ENCODE peak calls at places on chromosomes 12 and 14, in eight cellular contexts. I is upper lobe of right lung; O is right lobe of liver; F is pancreas; M is effector memory CD4-positive, alpha-beta T cell; R is PC-3; J is CD8-positive, alpha-beta memory T cell; T is IMR-90. A is an unnamed sample.
A peak's percentile ranks its signal among the peaks of the same experiment; 100 is the strongest.

GRCh38 chr12:117645473-117645872 is 284.0 kb upstream of the NOS1 start:
- DNase-seq in I (no peak), O (no peak), F (no peak), M (no peak), R (no peak), J (no peak), T (no peak), A (no peak)

GRCh38 chr12:13093850-13094225 is 9.6 kb downstream of the GSG1 start:
- DNase-seq in I (no peak), O (no peak), F (no peak), M (no peak), R (no peak), J (no peak), T (no peak), A (no peak)

GRCh38 chr12:114904254-114905003 is 220.5 kb upstream of the TBX3 start:
- DNase-seq in I (no peak), O (no peak), F (no peak), M (no peak), R (peak; percentile 81), J (no peak), T (peak; percentile 85), A (no peak)

GRCh38 chr14:69260979-69261605 is 1.1 kb downstream of the GALNT16 start:
- DNase-seq in I (no peak), O (peak; percentile 59), F (peak; percentile 11), M (no peak), R (peak; percentile 37), J (peak; percentile 14), T (no peak), A (no peak)

GRCh38 chr12:110537605-110538409 is 35.7 kb downstream of the RAD9B start:
- DNase-seq in I (peak; percentile 80), O (peak; percentile 83), F (peak; percentile 42), M (no peak), R (no peak), J (no peak), T (no peak), A (peak; percentile 89)

GRCh38 chr12:66971816-66972215 is 292.9 kb upstream of the GRIP1 start:
- DNase-seq in I (no peak), O (no peak), F (no peak), M (no peak), R (no peak), J (no peak), T (no peak), A (no peak)

GRCh38 chr12:130468186-130468585 is 130.5 kb downstream of the PIWIL1 start:
- DNase-seq in I (no peak), O (no peak), F (no peak), M (no peak), R (no peak), J (no peak), T (no peak), A (no peak)

GRCh38 chr12:2691340-2692111 is 103.2 kb upstream of the FKBP4 start:
- DNase-seq in I (no peak), O (no peak), F (no peak), M (no peak), R (no peak), J (peak; percentile 63), T (no peak), A (no peak)

GRCh38 chr12:74171478-74171909 is 366.1 kb upstream of the ATXN7L3B start:
- DNase-seq in I (no peak), O (no peak), F (no peak), M (no peak), R (no peak), J (no peak), T (no peak), A (peak; percentile 44)

GRCh38 chr12:5535531-5535930 is 103.6 kb downstream of the NTF3 start:
- DNase-seq in I (no peak), O (no peak), F (no peak), M (no peak), R (no peak), J (no peak), T (peak; percentile 53), A (no peak)

GRCh38 chr14:98173291-98173690 is 1098.7 kb downstream of the BCL11B start:
- DNase-seq in I (no peak), O (no peak), F (no peak), M (peak; percentile 36), R (no peak), J (peak; percentile 85), T (no peak), A (no peak)

GRCh38 chr14:61841145-61841544 is 78.9 kb downstream of the SNAPC1 start:
- DNase-seq in I (no peak), O (no peak), F (no peak), M (no peak), R (peak; percentile 50), J (no peak), T (no peak), A (no peak)

GRCh38 chr14:68282479-68283377 is 463.1 kb downstream of the RAD51B start:
- DNase-seq in I (no peak), O (no peak), F (no peak), M (peak; percentile 9), R (no peak), J (peak; percentile 62), T (no peak), A (no peak)

GRCh38 chr12:120814903-120815429 is 89.2 kb downstream of the SPPL3 start:
- DNase-seq in I (no peak), O (no peak), F (no peak), M (no peak), R (no peak), J (no peak), T (no peak), A (no peak)

GRCh38 chr14:59332727-59333126 is 132.5 kb downstream of the GPR135 start:
- DNase-seq in I (no peak), O (no peak), F (no peak), M (no peak), R (peak; percentile 72), J (no peak), T (peak; percentile 97), A (no peak)

GRCh38 chr12:118840878-118841277 is 140.5 kb upstream of the SRRM4 start:
- DNase-seq in I (no peak), O (no peak), F (no peak), M (no peak), R (no peak), J (no peak), T (no peak), A (no peak)

GRCh38 chr14:100640481-100641273 is 53.5 kb upstream of the BEGAIN start:
- DNase-seq in I (no peak), O (no peak), F (no peak), M (peak; percentile 61), R (peak; percentile 19), J (peak; percentile 66), T (peak; percentile 28), A (no peak)

GRCh38 chr12:88922816-88923215 is 342.5 kb upstream of the KITLG start:
- DNase-seq in I (no peak), O (no peak), F (no peak), M (no peak), R (no peak), J (no peak), T (peak; percentile 60), A (no peak)

GRCh38 chr14:38989917-38990546 is 113.0 kb downstream of the SEC23A start:
- DNase-seq in I (no peak), O (no peak), F (no peak), M (no peak), R (no peak), J (no peak), T (no peak), A (no peak)

GRCh38 chr14:24259282-24260025 is 3.5 kb downstream of the TGM1 start:
- DNase-seq in I (peak; percentile 85), O (no peak), F (peak; percentile 70), M (no peak), R (peak; percentile 56), J (no peak), T (no peak), A (peak; percentile 92)

GRCh38 chr12:99732121-99732520 is 84.6 kb downstream of the GARIN6 start:
- DNase-seq in I (no peak), O (no peak), F (no peak), M (no peak), R (no peak), J (no peak), T (no peak), A (no peak)
- H3K27ac ChIP-seq in I (no peak overlapping the region), O (no peak overlapping the region), F (no peak overlapping the region), M (no peak overlapping the region), R (no peak overlapping the region), J (no peak overlapping the region), T (no peak overlapping the region), A (no peak overlapping the region)

GRCh38 chr14:36498938-36499337 is 21.1 kb downstream of the NKX2-1 start:
- DNase-seq in I (no peak), O (no peak), F (no peak), M (no peak), R (no peak), J (no peak), T (no peak), A (no peak)

GRCh38 chr14:36493761-36494160 is 26.3 kb downstream of the NKX2-1 start:
- DNase-seq in I (no peak), O (no peak), F (no peak), M (no peak), R (no peak), J (no peak), T (no peak), A (no peak)

GRCh38 chr14:36495666-36496065 is 24.4 kb downstream of the NKX2-1 start:
- DNase-seq in I (no peak), O (no peak), F (no peak), M (no peak), R (no peak), J (no peak), T (no peak), A (no peak)

GRCh38 chr14:36496346-36496745 is 23.7 kb downstream of the NKX2-1 start:
- DNase-seq in I (no peak), O (no peak), F (no peak), M (no peak), R (no peak), J (no peak), T (no peak), A (no peak)
- H3K4me3 ChIP-seq in I (no peak overlapping the region), O (no peak overlapping the region), F (no peak overlapping the region), M (no peak overlapping the region), R (no peak overlapping the region), J (no peak overlapping the region), T (no peak overlapping the region), A (no peak overlapping the region)

GRCh38 chr12:68959457-68960161 is 26.6 kb upstream of the CPM start:
- DNase-seq in I (no peak), O (no peak), F (no peak), M (no peak), R (no peak), J (no peak), T (no peak), A (no peak)
- H3K4me1 ChIP-seq in I (peaks cover 4% of the 10 kb centered on the region), O (no peaks in the 10 kb centered on the region), F (no peaks in the 10 kb centered on the region), M (no peaks in the 10 kb centered on the region), R (no peaks in the 10 kb centered on the region), J (no peaks in the 10 kb centered on the region), T (peaks cover 17% of the 10 kb centered on the region), A (no peaks in the 10 kb centered on the region)

GRCh38 chr12:9869307-9870161 is at the start of gene CLEC2B:
- DNase-seq in I (no peak), O (no peak), F (no peak), M (no peak), R (peak; percentile 69), J (peak; percentile 61), T (peak; percentile 85), A (no peak)

GRCh38 chr12:9867531-9867930 is 1.6 kb downstream of the CLEC2B start:
- DNase-seq in I (no peak), O (no peak), F (no peak), M (no peak), R (no peak), J (no peak), T (no peak), A (no peak)

GRCh38 chr12:9870311-9870866 is 1.2 kb upstream of the CLEC2B start:
- DNase-seq in I (no peak), O (no peak), F (no peak), M (no peak), R (peak; percentile 3), J (peak; percentile 26), T (no peak), A (no peak)

GRCh38 chr12:9868271-9868815 is 811 bp downstream of the CLEC2B start:
- DNase-seq in I (no peak), O (no peak), F (no peak), M (no peak), R (no peak), J (peak; percentile 33), T (no peak), A (no peak)

GRCh38 chr12:9868951-9869306 is 225 bp downstream of the CLEC2B start:
- DNase-seq in I (no peak), O (no peak), F (no peak), M (no peak), R (no peak), J (no peak), T (no peak), A (no peak)
- H3K27ac ChIP-seq in I (peak overlapping the region; percentile 92), O (peak overlapping the region; percentile 97), F (no peak overlapping the region), M (peak overlapping the region; percentile 90), R (no peak overlapping the region), J (peak overlapping the region; percentile 73), T (no peak overlapping the region), A (peak overlapping the region; percentile 42)